ENCODE peak calls at places on chromosomes 4 and X, in four cellular contexts. T is left ventricle myocardium inferior, S is amniotic epithelial cell, O is AG10803. R is an unnamed sample.

GRCh38 chrX:134377537-134377936 is 82.4 kb upstream of the HPRT1 start:
- DNase-seq in O (peak), S (peak), T (no peak), R (peak)

GRCh38 chr4:41718907-41719306 is 29.6 kb downstream of the PHOX2B start:
- DNase-seq in O (peak), S (peak), T (no peak), R (peak)

GRCh38 chrX:133516691-133517090 is 101.4 kb upstream of the GPC4 start:
- DNase-seq in O (no peak), T (no peak), S (peak), R (peak)

GRCh38 chrX:103733017-103733416 is 22.3 kb downstream of the TMEM31 start:
- DNase-seq in T (no peak), O (peak), S (no peak), R (no peak)

GRCh38 chr4:52657630-52658501 is 1.2 kb downstream of the USP46 start:
- DNase-seq in O (peak), S (peak), T (no peak), R (peak)

GRCh38 chr4:154277164-154277563 is 214.4 kb downstream of the DCHS2 start:
- DNase-seq in O (no peak), S (no peak), T (no peak), R (no peak)

GRCh38 chrX:427812-428725 is 41.4 kb upstream of the PPP2R3B start:
- DNase-seq in S (no peak), T (no peak), O (peak), R (no peak)

GRCh38 chr4:60683953-60684352 is 516.2 kb upstream of the ADGRL3 start:
- DNase-seq in T (no peak), O (peak), S (peak), R (peak)

GRCh38 chr4:168744021-168744420 is 247.2 kb downstream of the PALLD start:
- DNase-seq in S (no peak), O (no peak), T (no peak), R (no peak)

GRCh38 chr4:37678624-37679023 is 7.6 kb downstream of the RELL1 start:
- DNase-seq in T (no peak), S (peak), O (no peak), R (peak)

GRCh38 chr4:176478076-176478475 is 158.3 kb downstream of the SPCS3 start:
- DNase-seq in T (no peak), S (no peak), O (peak), R (peak)

GRCh38 chrX:22534643-22535042 is 261.9 kb downstream of the CBLL2 start:
- DNase-seq in O (peak), S (peak), T (peak), R (peak)

GRCh38 chrX:134484039-134484438 is 24.1 kb downstream of the HPRT1 start:
- DNase-seq in S (peak), O (peak), T (no peak), R (peak)

GRCh38 chr4:22203436-22204011 is 255.0 kb upstream of the KCNIP4 start:
- DNase-seq in O (peak), S (no peak), T (no peak), R (peak)

GRCh38 chrX:77668391-77669237 is 117.4 kb downstream of the ATRX start:
- DNase-seq in S (peak), O (peak), T (no peak), R (peak)

GRCh38 chr4:185304944-185305690 is 90.6 kb downstream of the LRP2BP start:
- DNase-seq in S (peak), O (no peak), T (no peak), R (no peak)

GRCh38 chr4:155190099-155190498 is 18.3 kb upstream of the NPY2R start:
- DNase-seq in O (no peak), T (no peak), S (no peak), R (no peak)

GRCh38 chr4:177041356-177041755 is 248.6 kb upstream of the VEGFC start:
- DNase-seq in T (no peak), O (peak), S (no peak), R (peak)

GRCh38 chrX:25166145-25166544 is 150.4 kb upstream of the ARX start:
- DNase-seq in T (no peak), O (no peak), S (no peak), R (no peak)

R was measured in fibroblast of the aortic adventitia.